ENCODE peak calls at places on chromosomes 11 and 22, in four cellular contexts. One of them, this sample, is unnamed.

GRCh38 chr11:93729129-93729616 is 12.1 kb downstream of the TAF1D start:
- DNase-seq in NCI-H524: no peak
- DNase-seq in body of pancreas: no peak
- DNase-seq in DMS79 treated with DMSO at 0.1 percent for 48 hours: no peak
- DNase-seq in this sample: no peak

GRCh38 chr11:2765491-2765890 is 65.7 kb upstream of the KCNQ1OT1 start:
- DNase-seq in body of pancreas: no peak
- DNase-seq in NCI-H524: no peak
- DNase-seq in DMS79 treated with DMSO at 0.1 percent for 48 hours: no peak
- DNase-seq in this sample: no peak

GRCh38 chr11:694563-695331 is at the start of gene DEAF1:
- DNase-seq in NCI-H524: peak
- DNase-seq in DMS79 treated with DMSO at 0.1 percent for 48 hours: peak
- DNase-seq in body of pancreas: peak
- DNase-seq in this sample: peak

GRCh38 chr11:112977620-112978212 is 16.5 kb downstream of the NCAM1 start:
- DNase-seq in body of pancreas: no peak
- DNase-seq in DMS79 treated with DMSO at 0.1 percent for 48 hours: no peak
- DNase-seq in NCI-H524: no peak
- DNase-seq in this sample: no peak

GRCh38 chr11:100918551-100919500 is 210.8 kb downstream of the PGR start:
- DNase-seq in body of pancreas: peak
- DNase-seq in DMS79 treated with DMSO at 0.1 percent for 48 hours: no peak
- DNase-seq in NCI-H524: peak
- DNase-seq in this sample: peak

GRCh38 chr11:35764414-35764813 is 101.8 kb downstream of the TRIM44 start:
- DNase-seq in DMS79 treated with DMSO at 0.1 percent for 48 hours: no peak
- DNase-seq in body of pancreas: no peak
- DNase-seq in NCI-H524: no peak
- DNase-seq in this sample: no peak

GRCh38 chr11:110249066-110249465 is 47.3 kb downstream of the RDX start:
- DNase-seq in DMS79 treated with DMSO at 0.1 percent for 48 hours: no peak
- DNase-seq in NCI-H524: no peak
- DNase-seq in body of pancreas: no peak
- DNase-seq in this sample: no peak

GRCh38 chr11:118870396-118871343 is 13.0 kb upstream of the CXCR5 start:
- DNase-seq in body of pancreas: peak
- DNase-seq in DMS79 treated with DMSO at 0.1 percent for 48 hours: no peak
- DNase-seq in NCI-H524: no peak
- DNase-seq in this sample: peak

GRCh38 chr22:20989323-20990138 is 7.4 kb downstream of the LZTR1 start:
- DNase-seq in NCI-H524: no peak
- DNase-seq in DMS79 treated with DMSO at 0.1 percent for 48 hours: no peak
- DNase-seq in body of pancreas: no peak
- DNase-seq in this sample: no peak

GRCh38 chr11:86558219-86558618 is 114.2 kb downstream of the ME3 start:
- DNase-seq in NCI-H524: no peak
- DNase-seq in DMS79 treated with DMSO at 0.1 percent for 48 hours: no peak
- DNase-seq in body of pancreas: no peak
- DNase-seq in this sample: no peak

GRCh38 chr11:34084637-34085036 is 20.8 kb upstream of the NAT10 start:
- DNase-seq in NCI-H524: no peak
- DNase-seq in DMS79 treated with DMSO at 0.1 percent for 48 hours: no peak
- DNase-seq in body of pancreas: no peak
- DNase-seq in this sample: no peak

GRCh38 chr22:46655861-46656608 is 35.8 kb downstream of the GRAMD4 start:
- DNase-seq in body of pancreas: no peak
- DNase-seq in NCI-H524: no peak
- DNase-seq in DMS79 treated with DMSO at 0.1 percent for 48 hours: no peak
- DNase-seq in this sample: no peak

GRCh38 chr11:77267910-77268309 is 33.6 kb downstream of the GDPD4 start:
- DNase-seq in body of pancreas: no peak
- DNase-seq in DMS79 treated with DMSO at 0.1 percent for 48 hours: no peak
- DNase-seq in NCI-H524: no peak
- DNase-seq in this sample: no peak

GRCh38 chr11:70230151-70230839 is 27.2 kb downstream of the FADD start:
- DNase-seq in NCI-H524: no peak
- DNase-seq in DMS79 treated with DMSO at 0.1 percent for 48 hours: no peak
- DNase-seq in body of pancreas: no peak
- DNase-seq in this sample: no peak

GRCh38 chr11:134476435-134477021 is 64.5 kb upstream of the B3GAT1 start:
- DNase-seq in DMS79 treated with DMSO at 0.1 percent for 48 hours: no peak
- DNase-seq in body of pancreas: no peak
- DNase-seq in NCI-H524: no peak
- DNase-seq in this sample: no peak

GRCh38 chr22:30575011-30575671 is 676 bp upstream of the GAL3ST1 start:
- DNase-seq in body of pancreas: peak
- DNase-seq in NCI-H524: no peak
- DNase-seq in DMS79 treated with DMSO at 0.1 percent for 48 hours: no peak
- DNase-seq in this sample: no peak

GRCh38 chr11:96964661-96965060 is 574.8 kb downstream of the JRKL start:
- DNase-seq in DMS79 treated with DMSO at 0.1 percent for 48 hours: no peak
- DNase-seq in NCI-H524: no peak
- DNase-seq in body of pancreas: no peak
- DNase-seq in this sample: no peak

GRCh38 chr11:44550123-44550522 is 15.3 kb upstream of the CD82 start:
- DNase-seq in NCI-H524: no peak
- DNase-seq in body of pancreas: no peak
- DNase-seq in DMS79 treated with DMSO at 0.1 percent for 48 hours: no peak
- DNase-seq in this sample: no peak

GRCh38 chr11:57288771-57289579 is 35.8 kb downstream of the TNKS1BP1 start:
- DNase-seq in NCI-H524: no peak
- DNase-seq in body of pancreas: no peak
- DNase-seq in DMS79 treated with DMSO at 0.1 percent for 48 hours: peak
- DNase-seq in this sample: no peak

GRCh38 chr22:19871845-19872778 is 17.4 kb upstream of the GNB1L start:
- DNase-seq in body of pancreas: no peak
- DNase-seq in NCI-H524: no peak
- DNase-seq in DMS79 treated with DMSO at 0.1 percent for 48 hours: no peak
- DNase-seq in this sample: no peak

GRCh38 chr22:42881982-42882656 is 25.0 kb upstream of the ARFGAP3 start:
- DNase-seq in DMS79 treated with DMSO at 0.1 percent for 48 hours: no peak
- DNase-seq in NCI-H524: no peak
- DNase-seq in body of pancreas: peak
- DNase-seq in this sample: no peak

GRCh38 chr22:36828815-36829214 is 12.0 kb upstream of the PVALB start:
- DNase-seq in NCI-H524: no peak
- DNase-seq in DMS79 treated with DMSO at 0.1 percent for 48 hours: no peak
- DNase-seq in body of pancreas: no peak
- DNase-seq in this sample: no peak

GRCh38 chr11:67396587-67397398 is 4.9 kb downstream of the PPP1CA start:
- DNase-seq in NCI-H524: no peak
- DNase-seq in body of pancreas: no peak
- DNase-seq in DMS79 treated with DMSO at 0.1 percent for 48 hours: no peak
- DNase-seq in this sample: no peak

GRCh38 chr11:8232849-8233606 is 30.6 kb downstream of the LMO1 start:
- DNase-seq in DMS79 treated with DMSO at 0.1 percent for 48 hours: peak
- DNase-seq in body of pancreas: no peak
- DNase-seq in NCI-H524: no peak
- DNase-seq in this sample: no peak

GRCh38 chr11:18772211-18772610 is 19.4 kb downstream of the PTPN5 start:
- DNase-seq in NCI-H524: peak
- DNase-seq in DMS79 treated with DMSO at 0.1 percent for 48 hours: no peak
- DNase-seq in body of pancreas: no peak
- DNase-seq in this sample: no peak

GRCh38 chr11:72975778-72976520 is 161.7 kb downstream of the ATG16L2 start:
- DNase-seq in body of pancreas: no peak
- DNase-seq in DMS79 treated with DMSO at 0.1 percent for 48 hours: no peak
- DNase-seq in NCI-H524: no peak
- DNase-seq in this sample: no peak

GRCh38 chr22:36755316-36755715 is 20.6 kb downstream of the IFT27 start:
- DNase-seq in body of pancreas: no peak
- DNase-seq in NCI-H524: no peak
- DNase-seq in DMS79 treated with DMSO at 0.1 percent for 48 hours: no peak
- DNase-seq in this sample: no peak

GRCh38 chr22:30245985-30246901 is at the start of gene LIF:
- DNase-seq in NCI-H524: peak
- DNase-seq in DMS79 treated with DMSO at 0.1 percent for 48 hours: no peak
- DNase-seq in body of pancreas: no peak
- DNase-seq in this sample: no peak

GRCh38 chr11:72326151-72326842 is 82.3 kb upstream of the PHOX2A start:
- DNase-seq in body of pancreas: no peak
- DNase-seq in DMS79 treated with DMSO at 0.1 percent for 48 hours: no peak
- DNase-seq in NCI-H524: no peak
- DNase-seq in this sample: no peak

GRCh38 chr11:123202155-123202714 is 7.2 kb upstream of the CLMP start:
- DNase-seq in body of pancreas: no peak
- DNase-seq in NCI-H524: no peak
- DNase-seq in DMS79 treated with DMSO at 0.1 percent for 48 hours: no peak
- DNase-seq in this sample: no peak

GRCh38 chr11:68032997-68033707 is 2.7 kb downstream of the NDUFS8 start:
- DNase-seq in NCI-H524: no peak
- DNase-seq in DMS79 treated with DMSO at 0.1 percent for 48 hours: no peak
- DNase-seq in body of pancreas: no peak
- DNase-seq in this sample: no peak

GRCh38 chr22:24583221-24583971 is 9.5 kb downstream of the LRRC75B start:
- DNase-seq in NCI-H524: peak
- DNase-seq in DMS79 treated with DMSO at 0.1 percent for 48 hours: peak
- DNase-seq in body of pancreas: peak
- DNase-seq in this sample: peak

GRCh38 chr22:20940904-20941385 is 23.7 kb downstream of the CRKL start:
- DNase-seq in DMS79 treated with DMSO at 0.1 percent for 48 hours: no peak
- DNase-seq in body of pancreas: no peak
- DNase-seq in NCI-H524: no peak
- DNase-seq in this sample: no peak

GRCh38 chr22:38984224-38984623 is 2.1 kb downstream of the APOBEC3B start:
- DNase-seq in NCI-H524: no peak
- DNase-seq in body of pancreas: no peak
- DNase-seq in DMS79 treated with DMSO at 0.1 percent for 48 hours: no peak
- DNase-seq in this sample: no peak

GRCh38 chr11:1773711-1774550 is 10.2 kb upstream of the CTSD start:
- DNase-seq in body of pancreas: no peak
- DNase-seq in DMS79 treated with DMSO at 0.1 percent for 48 hours: no peak
- DNase-seq in NCI-H524: no peak
- DNase-seq in this sample: no peak

GRCh38 chr22:50674606-50675552 is 2.3 kb downstream of the SHANK3 start:
- DNase-seq in DMS79 treated with DMSO at 0.1 percent for 48 hours: peak
- DNase-seq in body of pancreas: peak
- DNase-seq in NCI-H524: no peak
- DNase-seq in this sample: peak

GRCh38 chr11:64918056-64918455 is 1.0 kb upstream of the ATG2A start:
- DNase-seq in body of pancreas: no peak
- DNase-seq in DMS79 treated with DMSO at 0.1 percent for 48 hours: no peak
- DNase-seq in NCI-H524: no peak
- DNase-seq in this sample: no peak

GRCh38 chr11:124863137-124863825 is 2.0 kb upstream of the ROBO3 start:
- DNase-seq in body of pancreas: peak
- DNase-seq in DMS79 treated with DMSO at 0.1 percent for 48 hours: no peak
- DNase-seq in NCI-H524: peak
- DNase-seq in this sample: no peak

GRCh38 chr11:1260023-1260501 is 37.2 kb downstream of the MUC5B start:
- DNase-seq in body of pancreas: no peak
- DNase-seq in DMS79 treated with DMSO at 0.1 percent for 48 hours: no peak
- DNase-seq in NCI-H524: no peak
- DNase-seq in this sample: no peak

This sample was measured in LNCaP clone FGC.